ENCODE peak calls at places on chromosomes 13 and 19, in five cellular contexts. N is C1 segment of cervical spinal cord, I is lower lobe of right lung, E is caudate nucleus, V is tibial nerve. C is an unnamed sample.

GRCh38 chr13:74227476-74228158 is 93.4 kb upstream of the KLF12 start:
- DNase-seq in V (no peak), I (no peak), N (no peak), E (no peak), C (no peak)

GRCh38 chr13:113792821-113793717 is 34.0 kb downstream of the TMEM255B start:
- DNase-seq in E (no peak), N (no peak), I (no peak), V (no peak), C (no peak)

GRCh38 chr19:4866595-4867424 is 657 bp downstream of the PLIN3 start:
- DNase-seq in N (no peak), V (peak; percentile 48), E (no peak), I (peak; percentile 84), C (peak; percentile 54)

GRCh38 chr13:44497801-44498200 is 78.3 kb downstream of the TSC22D1 start:
- DNase-seq in V (no peak), N (no peak), E (no peak), I (no peak), C (no peak)

GRCh38 chr19:16202320-16203255 is 4.9 kb downstream of the AP1M1 start:
- DNase-seq in V (no peak), N (no peak), I (no peak), E (peak; percentile 55), C (no peak)

GRCh38 chr19:32287811-32288227 is 57.6 kb upstream of the ZNF507 start:
- DNase-seq in I (peak; percentile 59), N (no peak), V (peak; percentile 63), E (no peak), C (peak; percentile 18)

GRCh38 chr13:29845440-29846056 is 4.9 kb downstream of the UBL3 start:
- DNase-seq in N (no peak), V (no peak), E (no peak), I (no peak), C (no peak)

GRCh38 chr13:103430368-103430767 is 364.2 kb upstream of the SLC10A2 start:
- DNase-seq in E (no peak), N (no peak), V (no peak), I (no peak), C (no peak)

GRCh38 chr13:44566601-44567000 is 9.5 kb downstream of the TSC22D1 start:
- DNase-seq in I (no peak), E (no peak), N (no peak), V (no peak), C (no peak)

GRCh38 chr19:49921871-49922755 is 6.9 kb upstream of the ATF5 start:
- DNase-seq in I (no peak), N (no peak), V (no peak), E (no peak), C (no peak)

GRCh38 chr19:7751157-7751783 is 3.9 kb upstream of the CD209 start:
- DNase-seq in I (no peak), N (no peak), E (no peak), V (no peak), C (no peak)

GRCh38 chr13:112842343-112842856 is 126.6 kb upstream of the MCF2L start:
- DNase-seq in I (no peak), V (peak; percentile 26), E (no peak), N (no peak), C (no peak)

GRCh38 chr13:41133951-41134350 is 1.3 kb upstream of the KBTBD6 start:
- DNase-seq in V (no peak), E (no peak), N (no peak), I (no peak), C (no peak)

GRCh38 chr13:65677906-65678305 is 1552.2 kb downstream of the PCDH9 start:
- DNase-seq in V (no peak), N (no peak), E (no peak), I (no peak), C (no peak)

GRCh38 chr13:28059214-28059613 is 41.2 kb downstream of the FLT3 start:
- DNase-seq in N (no peak), I (no peak), E (no peak), V (no peak), C (no peak)

GRCh38 chr19:18593367-18594095 is 4.9 kb downstream of the REX1BD start:
- DNase-seq in N (no peak), V (no peak), I (no peak), E (no peak), C (no peak)

GRCh38 chr13:100648354-100648753 is 26.2 kb downstream of the TMTC4 start:
- DNase-seq in N (no peak), V (no peak), I (no peak), E (no peak), C (no peak)

GRCh38 chr19:39740395-39740794 is 2.6 kb upstream of the CLC start:
- DNase-seq in N (no peak), I (no peak), E (no peak), V (no peak), C (no peak)

C was measured in gastrocnemius medialis.